ENCODE peak calls at places on chromosomes 6 and 20, in six cellular contexts. J is lower lobe of right lung, N is fibroblast of lung, T is heart left ventricle, D is HCT116, Q is upper lobe of right lung. G is an unnamed sample. For H3K36me3 and H3K4me1, the result is how much of the 10 kb centered on the place peaks cover.

GRCh38 chr20:49979030-49979832 is 3.5 kb upstream of the SNAI1 start:
- DNase-seq in J (peak), N (no peak), T (peak), D (peak), Q (peak), G (peak)

GRCh38 chr6:57198926-57199636 is 23.0 kb downstream of the RAB23 start:
- DNase-seq in J (no peak), N (peak), T (no peak), D (no peak), Q (no peak), G (no peak)

GRCh38 chr20:51346686-51347485 is 195.6 kb downstream of the NFATC2 start:
- DNase-seq in J (no peak), N (peak), T (no peak), D (no peak), Q (no peak), G (no peak)

GRCh38 chr6:40910260-40910893 is 128.6 kb downstream of the UNC5CL start:
- DNase-seq in J (no peak), N (no peak), T (no peak), D (no peak), Q (no peak), G (no peak)

GRCh38 chr6:70375882-70376281 is 37.4 kb upstream of the FAM135A start:
- DNase-seq in J (no peak), N (no peak), T (no peak), D (peak), Q (no peak), G (no peak)

GRCh38 chr20:44106615-44107014 is 80.4 kb downstream of the JPH2 start:
- DNase-seq in J (no peak), N (no peak), T (no peak), D (no peak), Q (no peak), G (no peak)

GRCh38 chr6:116189472-116189871 is 63.5 kb upstream of the COL10A1 start:
- DNase-seq in J (no peak), N (peak), T (no peak), D (no peak), Q (no peak), G (no peak)

GRCh38 chr6:26125015-26125690 is 37.9 kb downstream of the HFE start:
- DNase-seq in J (peak), N (peak), T (no peak), D (no peak), Q (no peak), G (no peak)

GRCh38 chr20:8361008-8361652 is 229.1 kb downstream of the PLCB1 start:
- DNase-seq in J (no peak), N (peak), T (no peak), D (no peak), Q (no peak), G (no peak)

GRCh38 chr6:41098366-41098765 is 25.6 kb downstream of the NFYA start:
- DNase-seq in J (no peak), N (no peak), T (no peak), D (no peak), Q (no peak), G (no peak)

GRCh38 chr6:10411131-10411914 is 3.6 kb downstream of the TFAP2A start:
- DNase-seq in J (no peak), N (no peak), T (no peak), D (no peak), Q (no peak), G (no peak)

GRCh38 chr20:53177687-53178086 is 205.5 kb downstream of the TSHZ2 start:
- DNase-seq in J (no peak), N (no peak), T (no peak), D (no peak), Q (no peak), G (no peak)

GRCh38 chr20:47400685-47401084 is 44.2 kb upstream of the ZMYND8 start:
- DNase-seq in J (no peak), N (no peak), T (no peak), D (no peak), Q (no peak), G (peak)

GRCh38 chr6:5992551-5993225 is 14.0 kb downstream of the NRN1 start:
- DNase-seq in J (no peak), N (no peak), T (no peak), D (no peak), Q (no peak), G (no peak)

GRCh38 chr6:150631982-150632642 is 32.4 kb downstream of the PLEKHG1 start:
- DNase-seq in J (no peak), N (peak), T (no peak), D (no peak), Q (no peak), G (no peak)

GRCh38 chr20:57596998-57597939 is 23.0 kb downstream of the ZBP1 start:
- DNase-seq in J (peak), N (peak), T (peak), D (peak), Q (peak), G (peak)

GRCh38 chr20:17705916-17706315 is 6.2 kb downstream of the BANF2 start:
- DNase-seq in J (no peak), N (no peak), T (no peak), D (no peak), Q (no peak), G (no peak)

GRCh38 chr6:158311193-158311592 is 1.1 kb upstream of the TULP4 start:
- DNase-seq in J (no peak), N (no peak), T (no peak), D (no peak), Q (no peak), G (no peak)

GRCh38 chr20:11846131-11846530 is 71.6 kb upstream of the BTBD3 start:
- DNase-seq in J (no peak), N (no peak), T (no peak), D (no peak), Q (no peak), G (no peak)

DNA sequence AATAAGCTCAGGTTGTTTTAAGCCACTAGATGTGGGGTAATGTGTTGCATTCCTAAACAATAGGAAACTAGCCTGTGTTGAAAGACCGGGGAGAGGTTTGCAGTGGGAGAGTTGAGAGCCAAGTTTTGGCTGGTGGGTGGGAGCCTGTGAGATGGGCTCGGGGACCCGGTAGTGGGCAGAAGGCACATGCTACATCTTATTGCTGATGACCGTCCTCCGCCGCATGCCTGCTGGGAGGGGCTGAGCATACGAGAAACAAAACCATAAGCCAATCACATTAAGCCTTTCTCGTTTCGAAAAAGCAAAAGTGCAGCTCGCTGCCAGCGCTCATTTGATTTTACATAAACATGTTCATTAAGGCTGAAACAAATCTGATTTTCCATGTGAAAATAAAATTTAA is 57.4 kb upstream of the MPC1 start:
- DNase-seq in J (no peak), N (no peak), T (no peak), D (no peak), Q (no peak), G (no peak)
- H3K36me3 ChIP-seq in J (half or more), N (under half), T (under half), D (under half), Q (under half), G (under half)

DNA sequence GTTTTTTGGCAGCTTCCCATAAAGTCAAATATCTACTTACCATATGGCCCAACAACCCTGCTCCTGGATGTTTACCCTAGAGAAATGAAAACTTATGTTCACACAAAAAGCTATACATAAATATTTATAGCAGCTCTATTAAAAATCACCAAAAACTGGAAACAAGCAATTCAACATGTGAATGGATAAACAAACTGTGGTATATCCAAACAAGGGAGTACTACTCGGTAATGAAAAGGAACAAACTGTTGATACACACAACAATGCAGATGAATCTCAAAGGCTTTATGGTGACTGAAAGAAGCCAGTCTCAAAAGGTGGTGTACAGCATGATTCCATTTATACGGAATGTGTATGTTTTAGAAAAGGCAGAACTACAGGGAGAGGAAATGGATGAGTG is 48.4 kb downstream of the PREX1 start:
- DNase-seq in J (no peak), N (peak), T (no peak), D (no peak), Q (no peak), G (no peak)
- H3K4me1 ChIP-seq in J (half or more), N (under half), T (under half), D (under half), Q (under half), G (under half)

GRCh38 chr20:39048000-39048696 is 86.0 kb downstream of the DHX35 start:
- DNase-seq in J (peak), N (peak), T (peak), D (peak), Q (peak), G (peak)

GRCh38 chr20:39044501-39044900 is 82.4 kb downstream of the DHX35 start:
- DNase-seq in J (no peak), N (no peak), T (no peak), D (no peak), Q (no peak), G (peak)

GRCh38 chr20:39047417-39047985 is 85.4 kb downstream of the DHX35 start:
- DNase-seq in J (no peak), N (no peak), T (no peak), D (no peak), Q (no peak), G (peak)

GRCh38 chr20:39042279-39043150 is 80.4 kb downstream of the DHX35 start:
- DNase-seq in J (no peak), N (no peak), T (no peak), D (no peak), Q (no peak), G (no peak)

DNA sequence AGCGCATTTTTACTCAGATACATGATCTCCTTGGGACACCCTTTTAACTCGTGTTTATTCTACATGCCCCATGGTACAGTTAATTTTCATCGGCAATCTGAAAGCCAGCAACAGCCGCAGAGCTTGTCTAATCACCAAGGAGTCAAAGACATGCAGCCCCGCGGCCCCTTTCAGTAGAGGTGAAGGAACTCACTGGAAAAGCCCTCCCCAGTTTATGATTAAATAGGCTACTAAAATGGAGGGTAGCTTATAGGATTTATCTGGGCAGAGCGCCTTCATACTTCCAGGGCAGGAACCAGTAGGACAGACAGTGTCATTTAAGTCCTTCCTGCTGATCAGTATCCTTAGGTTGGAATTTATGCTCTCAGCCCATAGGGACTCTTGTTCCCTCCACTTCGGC is 83.5 kb downstream of the DHX35 start:
- DNase-seq in J (no peak), N (no peak), T (no peak), D (no peak), Q (no peak), G (no peak)
- TF ChIP-seq CTCF in J (no peak), N (no peak), T (no peak), D (no peak), Q (no peak), G (no peak)

GRCh38 chr6:35905841-35906498 is 14.9 kb downstream of the SRPK1 start:
- DNase-seq in J (no peak), N (no peak), T (no peak), D (no peak), Q (no peak), G (no peak)
- H3K36me3 ChIP-seq in J (under half), N (under half), T (under half), D (under half), Q (under half), G (under half)

GRCh38 chr20:9592419-9592818 is 78.0 kb downstream of the LAMP5 start:
- DNase-seq in J (no peak), N (peak), T (no peak), D (no peak), Q (no peak), G (no peak)
- H3K4me1 ChIP-seq in J (under half), N (under half), T (under half), D (under half), Q (under half), G (under half)